ENCODE peak calls at places on chromosomes 7 and 10, in nine cellular contexts. J is cardiac muscle cell, E is psoas muscle, V is kidney, W is IMR-90, M is OCI-LY7, F is ovary, X is transverse colon, Z is AG10803. B is an unnamed sample.

GRCh38 chr10:72088879-72089585 is 681 bp upstream of the SPOCK2 start:
- DNase-seq in E (peak), J (no peak), W (no peak), X (no peak), V (peak), M (no peak), F (no peak), Z (peak), B (no peak)

GRCh38 chr10:28010821-28011220 is 11.9 kb upstream of the ODAD2 start:
- DNase-seq in J (no peak), E (no peak), Z (no peak), V (no peak), X (no peak), W (no peak), M (no peak), F (no peak), B (no peak)

GRCh38 chr7:219581-220150 is 27.3 kb downstream of the FAM20C start:
- DNase-seq in X (no peak), M (no peak), Z (no peak), J (no peak), V (no peak), E (no peak), W (no peak), F (no peak), B (no peak)

GRCh38 chr7:25098096-25099046 is 26.7 kb downstream of the CYCS start:
- DNase-seq in F (peak), Z (peak), X (peak), E (no peak), M (peak), W (peak), J (peak), V (no peak), B (no peak)

GRCh38 chr10:122149138-122149606 is 121.9 kb upstream of the BTBD16 start:
- DNase-seq in V (no peak), W (peak), X (no peak), F (peak), Z (peak), E (peak), J (peak), M (no peak), B (no peak)

GRCh38 chr10:82267014-82267413 is 392.0 kb downstream of the NRG3 start:
- DNase-seq in Z (no peak), J (no peak), V (no peak), M (no peak), F (no peak), W (no peak), E (no peak), X (no peak), B (no peak)

GRCh38 chr7:141737118-141737835 is 881 bp upstream of the SSBP1 start:
- DNase-seq in E (no peak), Z (peak), W (no peak), F (no peak), J (no peak), V (no peak), X (peak), M (peak), B (peak)

GRCh38 chr10:23702977-23703414 is 264.1 kb downstream of the OTUD1 start:
- DNase-seq in F (peak), V (peak), X (peak), M (peak), Z (peak), J (peak), W (peak), E (no peak), B (peak)

GRCh38 chr7:111835066-111835465 is 272.8 kb upstream of the IMMP2L start:
- DNase-seq in V (no peak), J (no peak), E (no peak), F (no peak), M (no peak), X (no peak), W (peak), Z (peak), B (no peak)

GRCh38 chr10:37563715-37564108 is 293.7 kb downstream of the ZNF248 start:
- DNase-seq in X (no peak), Z (no peak), V (no peak), J (no peak), M (no peak), E (no peak), F (no peak), W (no peak), B (no peak)

GRCh38 chr7:80450621-80451308 is 61.1 kb downstream of the GNAT3 start:
- DNase-seq in X (no peak), J (no peak), F (no peak), Z (peak), W (peak), M (no peak), E (no peak), V (no peak), B (no peak)

GRCh38 chr10:63798599-63799498 is 277.6 kb downstream of the REEP3 start:
- DNase-seq in M (no peak), F (peak), X (peak), V (peak), W (peak), Z (peak), E (peak), J (no peak), B (no peak)

GRCh38 chr10:46239999-46240683 is 46.7 kb upstream of the ANTXRL start:
- DNase-seq in E (no peak), M (no peak), W (no peak), X (no peak), V (peak), J (no peak), Z (no peak), F (no peak), B (no peak)

GRCh38 chr10:131180086-131180485 is 131.4 kb downstream of the TCERG1L start:
- DNase-seq in Z (no peak), F (no peak), M (no peak), W (no peak), X (no peak), E (no peak), J (no peak), V (peak), B (no peak)

GRCh38 chr10:1380075-1380793 is 324.0 kb downstream of the WDR37 start:
- DNase-seq in F (no peak), E (no peak), J (no peak), W (no peak), M (no peak), X (no peak), Z (no peak), V (no peak), B (no peak)

GRCh38 chr10:88999629-89000028 is 9.0 kb downstream of the FAS start:
- DNase-seq in J (no peak), Z (peak), X (no peak), M (no peak), W (peak), F (no peak), V (no peak), E (no peak), B (no peak)

GRCh38 chr10:127993281-127993680 is 86.4 kb downstream of the PTPRE start:
- DNase-seq in J (no peak), Z (no peak), W (no peak), M (no peak), E (no peak), X (no peak), V (no peak), F (no peak), B (no peak)

GRCh38 chr7:2474813-2475677 is 1.2 kb downstream of the GRIFIN start:
- DNase-seq in Z (no peak), W (no peak), V (peak), J (no peak), X (no peak), M (no peak), E (no peak), F (no peak), B (no peak)
- TF ChIP-seq CTCF in Z (no peak), W (no peak), V (no peak), J (no peak), X (no peak), M (no peak), E (no peak), F (no peak), B (no peak)

GRCh38 chr10:35194906-35195305 is 68.3 kb downstream of the CREM start:
- DNase-seq in F (no peak), W (peak), V (no peak), J (no peak), Z (peak), M (peak), X (no peak), E (no peak), B (no peak)
- H3K4me3 ChIP-seq in F (peak), W (peak), V (peak), J (peak), Z (peak), M (peak), X (peak), E (peak), B (peak)

DNA sequence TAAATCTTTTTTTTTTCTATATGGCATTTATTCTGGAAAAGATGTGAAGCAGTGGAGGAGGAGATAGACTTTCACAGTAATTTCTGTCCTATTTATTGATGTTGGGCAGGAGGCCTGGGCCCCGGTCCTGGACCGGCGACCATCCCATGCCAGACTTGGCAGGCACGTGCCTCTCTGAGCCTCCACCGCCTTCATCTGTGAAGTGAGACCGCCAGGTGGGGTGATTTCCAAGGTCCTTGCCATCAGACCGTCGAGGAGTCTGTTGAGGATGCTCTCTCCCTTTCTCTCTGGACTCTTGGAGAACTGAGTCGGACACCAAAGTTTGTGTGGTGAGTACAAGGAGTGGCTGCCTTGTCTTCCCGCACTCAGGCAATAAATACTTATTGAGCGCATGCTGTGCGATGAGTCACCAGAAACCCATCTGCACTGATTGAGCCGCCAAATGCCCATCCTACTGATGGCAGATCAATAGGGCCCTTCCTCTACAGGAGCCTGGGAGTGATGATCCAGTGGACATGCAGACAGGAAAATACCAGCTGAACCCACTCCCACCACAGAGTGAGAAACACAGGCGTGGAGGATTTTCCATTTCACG is 11.3 kb upstream of the PRKAG2 start:
- DNase-seq in F (peak), M (no peak), W (no peak), V (peak), E (no peak), J (no peak), X (no peak), Z (no peak), B (no peak)
- TF ChIP-seq CTCF in F (no peak), M (no peak), W (no peak), V (no peak), E (no peak), J (no peak), X (no peak), Z (no peak), B (no peak)

DNA sequence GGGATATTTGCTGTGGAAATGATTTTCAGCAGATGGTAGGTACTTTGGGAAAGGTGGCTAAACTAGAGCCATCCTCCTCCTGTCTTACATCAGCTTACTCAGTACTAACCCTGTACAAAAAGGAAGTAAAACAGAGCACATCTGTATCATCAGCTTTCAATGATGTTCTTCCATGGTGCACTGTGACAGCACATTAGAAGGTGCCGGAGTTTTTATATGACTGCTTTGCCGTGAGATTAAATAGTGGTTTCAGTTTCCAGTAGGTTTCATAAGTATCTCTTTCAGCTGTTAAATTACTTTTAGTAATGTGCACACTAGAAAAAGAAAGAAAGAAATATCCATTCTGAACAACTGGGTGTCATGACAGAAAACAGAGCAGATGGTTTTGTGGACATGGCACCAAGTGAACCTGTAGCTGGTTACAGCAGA is 86.5 kb downstream of the ARID5B start:
- DNase-seq in V (no peak), E (no peak), Z (no peak), X (no peak), J (no peak), F (no peak), W (peak), M (peak), B (peak)
- H3K4me3 ChIP-seq in V (peak), E (peak), Z (peak), X (no peak), J (no peak), F (no peak), W (no peak), M (peak), B (peak)

GRCh38 chr7:122886357-122887081 is at the start of gene CADPS2:
- DNase-seq in V (peak), M (no peak), E (peak), F (peak), Z (peak), X (peak), J (peak), W (peak), B (peak)
- TF ChIP-seq CTCF in V (peak), M (no peak), E (no peak), F (peak), Z (peak), X (peak), J (peak), W (peak), B (no peak)

GRCh38 chr10:52664629-52665028 is 108.0 kb downstream of the MBL2 start:
- DNase-seq in J (no peak), Z (no peak), W (no peak), M (no peak), X (no peak), E (no peak), F (no peak), V (no peak), B (no peak)
- H3K4me3 ChIP-seq in J (no peak), Z (no peak), W (no peak), M (no peak), X (no peak), E (no peak), F (no peak), V (no peak), B (no peak)

DNA sequence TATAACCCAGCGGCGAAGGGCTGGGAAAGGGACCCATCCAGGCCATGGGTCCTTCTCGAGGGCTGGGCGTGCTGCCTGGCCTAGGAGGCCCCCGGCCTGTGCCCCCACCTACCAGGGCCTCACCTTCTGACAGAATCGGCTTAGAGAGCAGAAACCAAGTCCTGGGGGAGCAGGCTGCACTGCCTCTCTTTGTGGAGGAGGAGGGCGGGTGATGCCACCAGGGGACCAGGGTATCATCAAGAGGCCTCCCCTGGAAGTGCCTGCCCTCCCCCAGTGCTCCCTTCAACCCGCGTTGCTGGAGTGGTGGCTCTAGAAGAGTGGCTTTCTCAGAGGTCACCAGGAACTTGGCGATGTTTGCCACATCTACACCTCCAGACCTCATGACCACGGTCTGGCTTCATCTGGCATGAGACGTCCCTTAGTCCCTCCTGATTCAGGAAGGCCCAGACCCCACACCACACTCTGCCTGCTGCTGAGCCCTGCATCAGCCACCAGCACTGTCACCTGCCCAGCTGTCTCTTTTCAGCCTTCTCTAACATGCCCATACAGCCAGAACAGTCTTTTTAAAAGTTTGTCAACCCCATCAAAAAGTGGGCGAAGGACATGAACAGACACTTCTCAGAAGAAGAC is 31.9 kb downstream of the FKBP6 start:
- DNase-seq in F (no peak), V (no peak), Z (no peak), X (no peak), J (no peak), M (no peak), E (no peak), W (no peak), B (no peak)
- TF ChIP-seq CTCF in F (no peak), V (no peak), Z (no peak), X (no peak), J (no peak), M (no peak), E (no peak), W (no peak), B (no peak)

DNA sequence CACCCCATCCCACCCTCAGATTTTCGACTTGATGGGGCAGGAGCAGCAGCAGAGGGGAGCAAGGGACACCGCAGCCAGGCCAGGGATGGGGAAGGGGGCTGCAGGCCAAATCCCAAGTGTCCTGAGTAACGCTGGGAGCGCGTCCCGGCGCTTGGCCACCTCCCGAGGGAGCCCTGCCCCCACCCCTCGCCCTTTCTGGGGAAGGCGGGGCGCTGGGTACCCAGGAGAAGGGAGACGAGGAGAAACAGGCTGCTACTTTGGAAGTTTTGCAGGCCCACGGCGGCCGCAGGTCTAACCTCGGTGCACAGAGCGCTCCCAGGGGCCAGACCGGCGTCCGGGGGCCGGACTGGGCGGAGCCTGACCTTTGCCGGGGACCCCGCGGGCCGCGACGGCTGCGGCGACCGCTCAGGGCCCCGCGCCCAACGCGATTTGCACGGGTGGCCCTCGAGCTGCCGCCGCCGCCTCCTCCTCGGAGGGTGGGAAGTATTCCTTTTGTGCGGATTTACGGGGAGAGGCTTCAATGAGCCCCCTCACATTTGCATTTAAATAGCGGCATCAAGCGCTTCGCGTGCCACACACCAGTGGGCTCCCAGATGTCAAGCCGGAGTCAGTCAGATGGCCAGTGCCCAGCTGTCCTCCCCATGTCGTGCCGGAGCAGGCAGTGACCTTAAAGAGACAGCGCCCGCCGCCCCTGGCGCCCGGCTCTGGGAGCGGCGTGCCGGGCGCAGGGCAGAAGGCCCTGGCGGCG is 2.9 kb upstream of the EBF3 start:
- DNase-seq in W (no peak), V (no peak), J (peak), M (no peak), X (no peak), F (no peak), Z (no peak), E (peak), B (no peak)
- H3K4me3 ChIP-seq in W (no peak), V (no peak), J (no peak), M (no peak), X (no peak), F (no peak), Z (no peak), E (peak), B (no peak)

GRCh38 chr10:99860466-99860865 is 78.0 kb downstream of the ABCC2 start:
- DNase-seq in Z (no peak), W (no peak), X (no peak), J (no peak), E (no peak), F (no peak), V (no peak), M (no peak), B (no peak)

GRCh38 chr10:99858849-99859248 is 76.4 kb downstream of the ABCC2 start:
- DNase-seq in E (no peak), J (no peak), F (no peak), X (no peak), V (no peak), W (no peak), M (no peak), Z (no peak), B (no peak)

GRCh38 chr10:99854860-99855259 is 72.4 kb downstream of the ABCC2 start:
- DNase-seq in M (peak), E (no peak), V (no peak), F (peak), X (no peak), W (peak), Z (peak), J (peak), B (no peak)

GRCh38 chr10:99855479-99856071 is 73.1 kb downstream of the ABCC2 start:
- DNase-seq in E (no peak), W (no peak), Z (no peak), J (no peak), M (no peak), X (no peak), V (no peak), F (no peak), B (no peak)

DNA sequence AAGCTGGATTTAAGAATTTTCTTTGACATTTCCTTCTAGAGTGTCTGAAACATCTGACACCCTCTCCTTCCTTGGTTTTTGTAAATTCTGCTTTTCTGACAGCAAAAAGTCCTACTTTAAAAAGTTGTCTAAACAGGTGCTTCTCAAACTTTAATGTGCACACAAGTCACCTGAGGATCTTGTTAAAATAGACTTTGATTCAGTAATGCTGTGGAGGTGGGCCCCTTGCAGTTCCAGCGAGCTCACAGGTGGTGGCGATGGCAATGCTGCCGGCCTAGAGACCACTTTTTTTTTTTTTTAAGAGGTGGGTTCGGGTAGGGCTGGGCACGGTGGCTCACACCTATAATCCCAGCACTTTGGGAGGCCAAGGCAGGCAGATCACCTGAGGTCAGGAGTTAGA is 77.1 kb downstream of the ABCC2 start:
- DNase-seq in V (no peak), Z (no peak), F (no peak), W (no peak), M (peak), J (peak), X (no peak), E (no peak), B (no peak)
- TF ChIP-seq CTCF in V (peak), Z (peak), F (no peak), W (peak), M (peak), J (peak), X (peak), E (no peak), B (peak)

GRCh38 chr10:109624939-109625338 is 298.4 kb downstream of the XPNPEP1 start:
- DNase-seq in Z (no peak), W (no peak), V (no peak), F (no peak), E (no peak), M (no peak), J (no peak), X (no peak), B (no peak)
- H3K4me3 ChIP-seq in Z (no peak), W (no peak), V (no peak), F (no peak), E (no peak), M (no peak), J (no peak), X (no peak), B (no peak)

B was measured in GM06990.